ENCODE peak calls at places on chromosomes 16 and 17, in four cellular contexts. X is NCI-H1092; Z is skeletal muscle cell; M is CD8-positive, alpha-beta memory T cell. O is an unnamed sample.

GRCh38 chr16:80935691-80936090 is 71.0 kb downstream of the CMC2 start:
- DNase-seq in M (no peak), Z (no peak), X (no peak), O (no peak)

GRCh38 chr16:85448557-85449194 is 164.4 kb upstream of the GSE1 start:
- DNase-seq in Z (peak), M (peak), X (peak), O (no peak)

GRCh38 chr17:33292981-33293867 is at the start of gene ASIC2:
- DNase-seq in Z (no peak), X (peak), M (no peak), O (no peak)

GRCh38 chr16:31242197-31242596 is 17.6 kb upstream of the ITGAM start:
- DNase-seq in X (no peak), Z (no peak), M (no peak), O (no peak)

GRCh38 chr16:27579086-27579980 is 29.4 kb downstream of the KATNIP start:
- DNase-seq in X (no peak), Z (peak), M (no peak), O (peak)

GRCh38 chr17:77880702-77881450 is 77.6 kb upstream of the TNRC6C start:
- DNase-seq in Z (no peak), M (no peak), X (no peak), O (no peak)

GRCh38 chr16:66857437-66857836 is 13.2 kb downstream of the CA7 start:
- DNase-seq in Z (no peak), X (no peak), M (no peak), O (no peak)

GRCh38 chr17:42133461-42134041 is 10.9 kb downstream of the HSPB9 start:
- DNase-seq in X (peak), M (no peak), Z (no peak), O (no peak)

GRCh38 chr16:52366997-52367396 is 179.9 kb downstream of the TOX3 start:
- DNase-seq in X (peak), Z (no peak), M (no peak), O (no peak)

GRCh38 chr17:37292429-37293139 is 83.2 kb upstream of the C17orf78 start:
- DNase-seq in X (no peak), M (no peak), Z (no peak), O (no peak)

GRCh38 chr16:11570258-11570657 is 16.5 kb downstream of the LITAF start:
- DNase-seq in Z (no peak), M (no peak), X (no peak), O (no peak)

GRCh38 chr17:46782250-46782953 is 36.1 kb downstream of the WNT3 start:
- DNase-seq in X (no peak), M (no peak), Z (no peak), O (no peak)

GRCh38 chr16:52035406-52035805 is 511.5 kb downstream of the TOX3 start:
- DNase-seq in M (no peak), X (no peak), Z (no peak), O (no peak)

GRCh38 chr17:49508061-49508865 is 13.2 kb downstream of the NGFR start:
- DNase-seq in Z (no peak), X (no peak), M (no peak), O (no peak)

GRCh38 chr17:7403043-7403901 is 625 bp downstream of the TMEM256 start:
- DNase-seq in M (peak), X (peak), Z (no peak), O (peak)

GRCh38 chr16:85220125-85220839 is 108.0 kb upstream of the CIBAR2 start:
- DNase-seq in M (no peak), X (peak), Z (peak), O (peak)

GRCh38 chr16:66678314-66678713 is 18.2 kb downstream of the CMTM4 start:
- DNase-seq in Z (no peak), X (no peak), M (no peak), O (no peak)

GRCh38 chr17:72466199-72466598 is 345.4 kb downstream of the SOX9 start:
- DNase-seq in X (no peak), M (no peak), Z (peak), O (no peak)

GRCh38 chr16:27639588-27640276 is 89.8 kb downstream of the KATNIP start:
- DNase-seq in M (no peak), X (peak), Z (peak), O (no peak)

GRCh38 chr17:2061441-2061797 is 6.5 kb downstream of the HIC1 start:
- DNase-seq in M (no peak), X (no peak), Z (no peak), O (no peak)

GRCh38 chr17:76166168-76166567 is 25.1 kb upstream of the FOXJ1 start:
- DNase-seq in Z (no peak), M (no peak), X (no peak), O (no peak)

GRCh38 chr16:52364500-52364899 is 182.4 kb downstream of the TOX3 start:
- DNase-seq in Z (no peak), M (no peak), X (no peak), O (no peak)

GRCh38 chr16:64437706-64438329 is 684.0 kb downstream of the CDH11 start:
- DNase-seq in X (no peak), M (no peak), Z (no peak), O (no peak)

GRCh38 chr17:51428668-51429486 is 168.5 kb downstream of the UTP18 start:
- DNase-seq in Z (no peak), X (no peak), M (no peak), O (no peak)

GRCh38 chr17:7215652-7216139 is 3.9 kb downstream of the DLG4 start:
- DNase-seq in X (no peak), Z (no peak), M (no peak), O (no peak)

GRCh38 chr17:7352910-7353635 is 1.1 kb downstream of the KCTD11 start:
- DNase-seq in X (no peak), M (no peak), Z (no peak), O (no peak)

GRCh38 chr16:85416267-85417109 is 196.6 kb upstream of the GSE1 start:
- DNase-seq in X (no peak), Z (no peak), M (peak), O (peak)

GRCh38 chr16:35102780-35103403 is 1643.5 kb downstream of the TP53TG3F start:
- DNase-seq in M (no peak), X (no peak), Z (no peak), O (no peak)

GRCh38 chr17:79622776-79623175 is 11.9 kb upstream of the RBFOX3 start:
- DNase-seq in M (no peak), X (no peak), Z (no peak), O (peak)

GRCh38 chr17:67046398-67046797 is 2.0 kb downstream of the CACNG1 start:
- DNase-seq in Z (no peak), M (no peak), X (no peak), O (no peak)

GRCh38 chr17:38730526-38731379 is 612 bp downstream of the CISD3 start:
- DNase-seq in M (no peak), X (peak), Z (no peak), O (peak)

GRCh38 chr16:57530104-57530522 is 6.3 kb downstream of the CCDC102A start:
- DNase-seq in M (peak), Z (peak), X (no peak), O (peak)

GRCh38 chr16:49158029-49158642 is 123.5 kb downstream of the CBLN1 start:
- DNase-seq in X (no peak), Z (no peak), M (no peak), O (no peak)

GRCh38 chr17:3510090-3510489 is 34.3 kb downstream of the ASPA start:
- DNase-seq in Z (no peak), M (no peak), X (no peak), O (no peak)

GRCh38 chr17:3659541-3660111 is 8.8 kb downstream of the TAX1BP3 start:
- DNase-seq in Z (peak), M (no peak), X (no peak), O (peak)

GRCh38 chr17:56310780-56311179 is 157.5 kb downstream of the ANKFN1 start:
- DNase-seq in M (no peak), X (no peak), Z (no peak), O (no peak)

GRCh38 chr17:44112284-44113280 is 10.9 kb downstream of the HDAC5 start:
- DNase-seq in M (no peak), X (no peak), Z (no peak), O (no peak)

O was measured in sigmoid colon.